ENCODE peak calls at places on chromosomes 5 and 9, in ten cellular contexts. One of them, this sample, is unnamed.

GRCh38 chr9:129436751-129437625 is 183.9 kb downstream of the C9orf50 start:
- DNase-seq in GF-D8: no peak
- DNase-seq in AG08395: peak
- DNase-seq in NCI-H146: no peak
- DNase-seq in glutamatergic neuron: peak
- DNase-seq in transverse colon: peak
- DNase-seq in aorta: peak
- DNase-seq in hippocampal formation: no peak
- DNase-seq in ascending aorta: peak
- DNase-seq in lower lobe of right lung: peak
- DNase-seq in this sample: peak

GRCh38 chr5:1405539-1406530 is 39.4 kb downstream of the SLC6A3 start:
- DNase-seq in GF-D8: no peak
- DNase-seq in AG08395: no peak
- DNase-seq in NCI-H146: no peak
- DNase-seq in glutamatergic neuron: peak
- DNase-seq in transverse colon: no peak
- DNase-seq in aorta: peak
- DNase-seq in hippocampal formation: no peak
- DNase-seq in ascending aorta: peak
- DNase-seq in lower lobe of right lung: peak
- DNase-seq in this sample: no peak

GRCh38 chr9:119078015-119078414 is 291.2 kb downstream of the BRINP1 start:
- DNase-seq in GF-D8: no peak
- DNase-seq in AG08395: no peak
- DNase-seq in NCI-H146: no peak
- DNase-seq in glutamatergic neuron: no peak
- DNase-seq in transverse colon: no peak
- DNase-seq in aorta: no peak
- DNase-seq in hippocampal formation: no peak
- DNase-seq in ascending aorta: no peak
- DNase-seq in lower lobe of right lung: no peak
- DNase-seq in this sample: no peak

GRCh38 chr5:122316652-122317051 is 4.6 kb downstream of the SNCAIP start:
- DNase-seq in GF-D8: no peak
- DNase-seq in AG08395: no peak
- DNase-seq in NCI-H146: peak
- DNase-seq in glutamatergic neuron: no peak
- DNase-seq in transverse colon: no peak
- DNase-seq in aorta: no peak
- DNase-seq in hippocampal formation: no peak
- DNase-seq in ascending aorta: no peak
- DNase-seq in lower lobe of right lung: no peak
- DNase-seq in this sample: no peak

GRCh38 chr9:79357185-79357584 is 214.6 kb upstream of the TLE4 start:
- DNase-seq in GF-D8: no peak
- DNase-seq in AG08395: no peak
- DNase-seq in NCI-H146: no peak
- DNase-seq in glutamatergic neuron: no peak
- DNase-seq in transverse colon: no peak
- DNase-seq in aorta: no peak
- DNase-seq in hippocampal formation: no peak
- DNase-seq in ascending aorta: no peak
- DNase-seq in lower lobe of right lung: no peak
- DNase-seq in this sample: no peak

GRCh38 chr9:135980926-135981630 is 19.9 kb upstream of the UBAC1 start:
- DNase-seq in GF-D8: no peak
- DNase-seq in AG08395: no peak
- DNase-seq in NCI-H146: no peak
- DNase-seq in glutamatergic neuron: no peak
- DNase-seq in transverse colon: no peak
- DNase-seq in aorta: no peak
- DNase-seq in hippocampal formation: peak
- DNase-seq in ascending aorta: no peak
- DNase-seq in lower lobe of right lung: no peak
- DNase-seq in this sample: no peak

GRCh38 chr5:113058706-113059226 is 82.2 kb downstream of the DCP2 start:
- DNase-seq in GF-D8: no peak
- DNase-seq in AG08395: no peak
- DNase-seq in NCI-H146: peak
- DNase-seq in glutamatergic neuron: no peak
- DNase-seq in transverse colon: no peak
- DNase-seq in aorta: no peak
- DNase-seq in hippocampal formation: no peak
- DNase-seq in ascending aorta: no peak
- DNase-seq in lower lobe of right lung: no peak
- DNase-seq in this sample: no peak

GRCh38 chr5:112630246-112631009 is 107.3 kb upstream of the APC start:
- DNase-seq in GF-D8: no peak
- DNase-seq in AG08395: no peak
- DNase-seq in NCI-H146: no peak
- DNase-seq in glutamatergic neuron: no peak
- DNase-seq in transverse colon: no peak
- DNase-seq in aorta: no peak
- DNase-seq in hippocampal formation: no peak
- DNase-seq in ascending aorta: no peak
- DNase-seq in lower lobe of right lung: no peak
- DNase-seq in this sample: no peak

GRCh38 chr5:131589510-131590348 is 45.3 kb downstream of the RAPGEF6 start:
- DNase-seq in GF-D8: no peak
- DNase-seq in AG08395: peak
- DNase-seq in NCI-H146: peak
- DNase-seq in glutamatergic neuron: peak
- DNase-seq in transverse colon: peak
- DNase-seq in aorta: no peak
- DNase-seq in hippocampal formation: peak
- DNase-seq in ascending aorta: no peak
- DNase-seq in lower lobe of right lung: no peak
- DNase-seq in this sample: peak

GRCh38 chr9:116572095-116572748 is 114.9 kb upstream of the TRIM32 start:
- DNase-seq in GF-D8: no peak
- DNase-seq in AG08395: peak
- DNase-seq in NCI-H146: peak
- DNase-seq in glutamatergic neuron: peak
- DNase-seq in transverse colon: peak
- DNase-seq in aorta: peak
- DNase-seq in hippocampal formation: peak
- DNase-seq in ascending aorta: peak
- DNase-seq in lower lobe of right lung: peak
- DNase-seq in this sample: peak

GRCh38 chr5:61139094-61139873 is 23.0 kb downstream of the SMIM15 start:
- DNase-seq in GF-D8: no peak
- DNase-seq in AG08395: peak
- DNase-seq in NCI-H146: no peak
- DNase-seq in glutamatergic neuron: no peak
- DNase-seq in transverse colon: no peak
- DNase-seq in aorta: no peak
- DNase-seq in hippocampal formation: no peak
- DNase-seq in ascending aorta: no peak
- DNase-seq in lower lobe of right lung: no peak
- DNase-seq in this sample: no peak

GRCh38 chr9:33129886-33130284 is 37.3 kb downstream of the B4GALT1 start:
- DNase-seq in GF-D8: no peak
- DNase-seq in AG08395: no peak
- DNase-seq in NCI-H146: no peak
- DNase-seq in glutamatergic neuron: no peak
- DNase-seq in transverse colon: peak
- DNase-seq in aorta: no peak
- DNase-seq in hippocampal formation: no peak
- DNase-seq in ascending aorta: peak
- DNase-seq in lower lobe of right lung: no peak
- DNase-seq in this sample: no peak

GRCh38 chr5:160029004-160029403 is 20.1 kb downstream of the TTC1 start:
- DNase-seq in GF-D8: no peak
- DNase-seq in AG08395: no peak
- DNase-seq in NCI-H146: no peak
- DNase-seq in glutamatergic neuron: no peak
- DNase-seq in transverse colon: no peak
- DNase-seq in aorta: no peak
- DNase-seq in hippocampal formation: no peak
- DNase-seq in ascending aorta: no peak
- DNase-seq in lower lobe of right lung: no peak
- DNase-seq in this sample: no peak

GRCh38 chr9:137339606-137340462 is 37.8 kb upstream of the NRARP start:
- DNase-seq in GF-D8: no peak
- DNase-seq in AG08395: no peak
- DNase-seq in NCI-H146: no peak
- DNase-seq in glutamatergic neuron: no peak
- DNase-seq in transverse colon: no peak
- DNase-seq in aorta: no peak
- DNase-seq in hippocampal formation: no peak
- DNase-seq in ascending aorta: no peak
- DNase-seq in lower lobe of right lung: no peak
- DNase-seq in this sample: no peak

GRCh38 chr5:141703133-141703561 is 21.1 kb upstream of the ARAP3 start:
- DNase-seq in GF-D8: no peak
- DNase-seq in AG08395: no peak
- DNase-seq in NCI-H146: no peak
- DNase-seq in glutamatergic neuron: no peak
- DNase-seq in transverse colon: no peak
- DNase-seq in aorta: no peak
- DNase-seq in hippocampal formation: no peak
- DNase-seq in ascending aorta: no peak
- DNase-seq in lower lobe of right lung: no peak
- DNase-seq in this sample: no peak

GRCh38 chr5:170419666-170420065 is 30.5 kb upstream of the KCNMB1 start:
- DNase-seq in GF-D8: no peak
- DNase-seq in AG08395: no peak
- DNase-seq in NCI-H146: no peak
- DNase-seq in glutamatergic neuron: no peak
- DNase-seq in transverse colon: no peak
- DNase-seq in aorta: no peak
- DNase-seq in hippocampal formation: no peak
- DNase-seq in ascending aorta: no peak
- DNase-seq in lower lobe of right lung: no peak
- DNase-seq in this sample: no peak